ENCODE peak calls at places on chromosomes 4 and X, in four cellular contexts. W is endodermal cell, R is aorta, H is HCT116. D is an unnamed sample.

GRCh38 chrX:50613846-50614245 is 143.2 kb upstream of the DGKK start:
- DNase-seq in H (no peak), R (no peak), W (no peak), D (no peak)

GRCh38 chr4:54226399-54227260 is 2.5 kb upstream of the PDGFRA start:
- DNase-seq in R (peak; percentile 85), H (no peak), W (peak; percentile 85), D (peak; percentile 77)

GRCh38 chrX:25015486-25016360 is at the start of gene ARX:
- DNase-seq in H (peak; percentile 55), R (no peak), W (peak; percentile 96), D (peak; percentile 25)

GRCh38 chr4:145178740-145179139 is 1.6 kb downstream of the OTUD4 start:
- DNase-seq in W (no peak), R (no peak), H (no peak), D (no peak)

GRCh38 chrX:152738560-152738959 is 5.0 kb downstream of the MAGEA12 start:
- DNase-seq in R (no peak), H (no peak), W (no peak), D (no peak)

GRCh38 chr4:97359826-97360225 is 783.5 kb downstream of the STPG2 start:
- DNase-seq in H (no peak), R (no peak), W (no peak), D (no peak)

GRCh38 chr4:42574873-42575272 is 82.0 kb downstream of the ATP8A1 start:
- DNase-seq in H (no peak), W (no peak), R (no peak), D (no peak)

GRCh38 chr4:15385928-15386327 is 41.9 kb upstream of the C1QTNF7 start:
- DNase-seq in R (peak; percentile 77), H (no peak), W (no peak), D (peak; percentile 43)

GRCh38 chrX:109624641-109625311 is at the start of gene KCNE5:
- DNase-seq in H (no peak), W (peak; percentile 88), R (peak; percentile 78), D (no peak)

GRCh38 chr4:1479454-1479853 is 73.2 kb upstream of the NKX1-1 start:
- DNase-seq in W (peak; percentile 29), H (no peak), R (no peak), D (no peak)

GRCh38 chr4:83876047-83876446 is 340.1 kb downstream of the GPAT3 start:
- DNase-seq in H (no peak), R (no peak), W (no peak), D (no peak)

GRCh38 chr4:105181259-105181658 is 34.6 kb downstream of the TET2 start:
- DNase-seq in R (no peak), W (no peak), H (no peak), D (no peak)

GRCh38 chr4:41437264-41437566 is 100.7 kb upstream of the LIMCH1 start:
- DNase-seq in H (no peak), W (no peak), R (no peak), D (no peak)

GRCh38 chr4:16705341-16705740 is 193.1 kb downstream of the LDB2 start:
- DNase-seq in W (no peak), H (no peak), R (no peak), D (no peak)
- H3K27ac ChIP-seq in W (no peak overlapping the region), H (no peak overlapping the region), R (no peak overlapping the region), D (no peak overlapping the region)

GRCh38 chrX:51802917-51803688 is 59.9 kb downstream of the GSPT2 start:
- DNase-seq in H (peak; percentile 60), R (no peak), W (peak; percentile 89), D (peak; percentile 22)
- H3K27ac ChIP-seq in H (peak overlapping the region; percentile 71), R (no peak overlapping the region), W (peak overlapping the region; percentile 76), D (peak overlapping the region; percentile 71)

GRCh38 chr4:142416711-142417275 is 429.3 kb downstream of the INPP4B start:
- DNase-seq in W (no peak), R (no peak), H (no peak), D (no peak)
- H3K27ac ChIP-seq in W (no peak overlapping the region), R (no peak overlapping the region), H (no peak overlapping the region), D (peak overlapping the region; percentile 22)

GRCh38 chr4:22857411-22857810 is 164.7 kb downstream of the GBA3 start:
- DNase-seq in R (no peak), W (no peak), H (no peak), D (no peak)
- H3K27ac ChIP-seq in R (no peak overlapping the region), W (no peak overlapping the region), H (no peak overlapping the region), D (no peak overlapping the region)

GRCh38 chrX:13936804-13937203 is 92.9 kb downstream of the GEMIN8 start:
- DNase-seq in W (no peak), H (no peak), R (no peak), D (no peak)
- H3K27ac ChIP-seq in W (peak overlapping the region; percentile 47), H (no peak overlapping the region), R (no peak overlapping the region), D (no peak overlapping the region)

GRCh38 chr4:26860157-26860921 is at the start of gene STIM2:
- DNase-seq in W (peak; percentile 99), H (peak; percentile 93), R (peak; percentile 99), D (peak; percentile 96)
- H3K27ac ChIP-seq in W (peak within 1 kb of the TSS; percentile 74), H (peak within 1 kb of the TSS; percentile 88), R (peak within 1 kb of the TSS; percentile 70), D (peak within 1 kb of the TSS; percentile 97)